ENCODE peak calls at places on chromosomes 7 and 10, in four cellular contexts. W is left cardiac atrium; R is effector memory CD4-positive, alpha-beta T cell; Y is effector CD4-positive, alpha-beta T cell. G is an unnamed sample.

GRCh38 chr10:129853236-129853946 is 110.7 kb downstream of the EBF3 start:
- DNase-seq in W (no peak), R (no peak), Y (no peak), G (no peak)

GRCh38 chr7:24477807-24478655 is 95.2 kb upstream of the PALS2 start:
- DNase-seq in W (no peak), R (no peak), Y (no peak), G (no peak)

GRCh38 chr7:139576179-139576973 is 52.9 kb downstream of the CLEC2L start:
- DNase-seq in W (no peak), R (no peak), Y (no peak), G (no peak)

GRCh38 chr7:42560866-42561265 is 323.9 kb upstream of the GLI3 start:
- DNase-seq in W (no peak), R (no peak), Y (no peak), G (no peak)

GRCh38 chr7:43756368-43757072 is 2.0 kb upstream of the BLVRA start:
- DNase-seq in W (no peak), R (no peak), Y (no peak), G (no peak)

GRCh38 chr10:5575144-5575481 is 50.4 kb downstream of the CALML3 start:
- DNase-seq in W (no peak), R (no peak), Y (no peak), G (no peak)

GRCh38 chr10:12358863-12359647 is 9.7 kb downstream of the CAMK1D start:
- DNase-seq in W (peak; percentile 41), R (no peak), Y (no peak), G (no peak)

GRCh38 chr7:158444501-158445420 is 142.9 kb downstream of the PTPRN2 start:
- DNase-seq in W (no peak), R (no peak), Y (no peak), G (no peak)

GRCh38 chr7:5324961-5325360 is 42.2 kb downstream of the SLC29A4 start:
- DNase-seq in W (no peak), R (no peak), Y (no peak), G (no peak)

GRCh38 chr10:73991846-73992245 is 6.1 kb upstream of the VCL start:
- DNase-seq in W (no peak), R (peak; percentile 66), Y (peak; percentile 55), G (peak; percentile 47)

G was measured in stimulated activated naive B cell treated with anti-CD40 and anti-IgM and Interleukin-4, amounts not matched to agents 10 μg/mL and 1 μg/mL and 100 μg/mL, for 72 hours.